ENCODE peak calls at places on chromosomes 5 and 9, in four cellular contexts. X is PC-3, V is keratinocyte, M is fibroblast of lung. L is an unnamed sample.

GRCh38 chr5:1827410-1828397 is 26.5 kb downstream of the NDUFS6 start:
- DNase-seq in X (no peak), V (no peak), M (no peak), L (no peak)

GRCh38 chr5:89493414-89493813 is 610.4 kb upstream of the MEF2C start:
- DNase-seq in X (no peak), V (no peak), M (no peak), L (no peak)

GRCh38 chr9:34988218-34989055 is 1.1 kb upstream of the DNAJB5 start:
- DNase-seq in X (no peak), V (no peak), M (no peak), L (no peak)

GRCh38 chr9:101366038-101366756 is 18.6 kb downstream of the BAAT start:
- DNase-seq in X (no peak), V (no peak), M (peak; percentile 56), L (no peak)

GRCh38 chr9:12723409-12724028 is 30.3 kb downstream of the TYRP1 start:
- DNase-seq in X (peak; percentile 50), V (no peak), M (no peak), L (peak; percentile 30)

GRCh38 chr9:81737871-81738507 is 48.6 kb upstream of the TLE1 start:
- DNase-seq in X (peak; percentile 89), V (peak; percentile 4), M (peak; percentile 92), L (peak; percentile 78)

GRCh38 chr9:118331622-118332045 is 627.4 kb downstream of the TLR4 start:
- DNase-seq in X (peak; percentile 53), V (no peak), M (peak; percentile 94), L (peak; percentile 89)

GRCh38 chr9:116594552-116594951 is 92.6 kb upstream of the TRIM32 start:
- DNase-seq in X (peak; percentile 59), V (no peak), M (peak; percentile 84), L (peak; percentile 72)

GRCh38 chr5:160514866-160515265 is 93.2 kb downstream of the PTTG1 start:
- DNase-seq in X (no peak), V (no peak), M (no peak), L (no peak)

GRCh38 chr9:87683751-87684626 is 41.9 kb upstream of the CTSL start:
- DNase-seq in X (no peak), V (no peak), M (no peak), L (no peak)

GRCh38 chr5:132310141-132310834 is 16.1 kb downstream of the SLC22A4 start:
- DNase-seq in X (no peak), V (no peak), M (no peak), L (no peak)

GRCh38 chr5:81766611-81767010 is 15.7 kb upstream of the SSBP2 start:
- DNase-seq in X (no peak), V (no peak), M (no peak), L (no peak)

GRCh38 chr9:69412741-69413150 is 87.7 kb downstream of the ENTREP1 start:
- DNase-seq in X (peak; percentile 43), V (no peak), M (peak; percentile 53), L (peak; percentile 32)

GRCh38 chr9:137435381-137435891 is 5.7 kb downstream of the ENTPD8 start:
- DNase-seq in X (no peak), V (no peak), M (no peak), L (no peak)

GRCh38 chr9:115328228-115328627 is 210.3 kb upstream of the TNC start:
- DNase-seq in X (no peak), V (no peak), M (peak; percentile 94), L (no peak)

GRCh38 chr9:33517373-33517772 is 6.7 kb upstream of the ANKRD18B start:
- DNase-seq in X (peak; percentile 57), V (no peak), M (peak; percentile 42), L (peak; percentile 51)

GRCh38 chr5:181243521-181244307 is at the start of gene RACK1:
- DNase-seq in X (peak; percentile 78), V (no peak), M (peak; percentile 86), L (peak; percentile 86)

GRCh38 chr5:176740702-176741565 is 69.4 kb upstream of the UNC5A start:
- DNase-seq in X (no peak), V (no peak), M (no peak), L (no peak)

GRCh38 chr5:148125641-148126040 is 42.7 kb upstream of the SPINK14 start:
- DNase-seq in X (peak; percentile 60), V (no peak), M (peak; percentile 11), L (peak; percentile 12)

GRCh38 chr9:90839183-90839582 is 37.6 kb downstream of the SYK start:
- DNase-seq in X (no peak), V (no peak), M (no peak), L (no peak)

GRCh38 chr5:160021818-160022446 is 13.0 kb downstream of the TTC1 start:
- DNase-seq in X (peak; percentile 81), V (peak; percentile 30), M (peak; percentile 47), L (peak; percentile 53)

GRCh38 chr5:131821221-131821620 is 24.4 kb upstream of the FNIP1 start:
- DNase-seq in X (no peak), V (no peak), M (peak; percentile 69), L (no peak)

GRCh38 chr5:137206030-137206715 is 293.0 kb downstream of the SPOCK1 start:
- DNase-seq in X (no peak), V (no peak), M (peak; percentile 88), L (peak; percentile 27)

GRCh38 chr5:139660916-139661814 is 13.0 kb downstream of the CXXC5 start:
- DNase-seq in X (peak; percentile 81), V (peak; percentile 83), M (peak; percentile 98), L (peak; percentile 92)

GRCh38 chr9:126504977-126505455 is 108.7 kb upstream of the LMX1B start:
- DNase-seq in X (no peak), V (no peak), M (no peak), L (no peak)

GRCh38 chr9:121399883-121400607 is 30.0 kb upstream of the STOM start:
- DNase-seq in X (peak; percentile 79), V (peak; percentile 56), M (peak; percentile 79), L (peak; percentile 69)

GRCh38 chr5:166486348-166486747 is 1805.1 kb upstream of the WWC1 start:
- DNase-seq in X (no peak), V (no peak), M (no peak), L (no peak)

GRCh38 chr5:60223342-60223741 is 329.8 kb upstream of the PDE4D start:
- DNase-seq in X (peak; percentile 59), V (no peak), M (peak; percentile 46), L (peak; percentile 76)

GRCh38 chr5:148844433-148845279 is 18.2 kb downstream of the ADRB2 start:
- DNase-seq in X (no peak), V (no peak), M (peak; percentile 19), L (no peak)

GRCh38 chr9:99360026-99360425 is 137.9 kb downstream of the SEC61B start:
- DNase-seq in X (no peak), V (no peak), M (no peak), L (no peak)

GRCh38 chr5:128763324-128763723 is 202.0 kb upstream of the SLC27A6 start:
- DNase-seq in X (no peak), V (no peak), M (no peak), L (no peak)

GRCh38 chr5:128770907-128771306 is 194.4 kb upstream of the SLC27A6 start:
- DNase-seq in X (no peak), V (no peak), M (no peak), L (no peak)

GRCh38 chr5:128764910-128765309 is 200.4 kb upstream of the SLC27A6 start:
- DNase-seq in X (no peak), V (no peak), M (no peak), L (no peak)

DNA sequence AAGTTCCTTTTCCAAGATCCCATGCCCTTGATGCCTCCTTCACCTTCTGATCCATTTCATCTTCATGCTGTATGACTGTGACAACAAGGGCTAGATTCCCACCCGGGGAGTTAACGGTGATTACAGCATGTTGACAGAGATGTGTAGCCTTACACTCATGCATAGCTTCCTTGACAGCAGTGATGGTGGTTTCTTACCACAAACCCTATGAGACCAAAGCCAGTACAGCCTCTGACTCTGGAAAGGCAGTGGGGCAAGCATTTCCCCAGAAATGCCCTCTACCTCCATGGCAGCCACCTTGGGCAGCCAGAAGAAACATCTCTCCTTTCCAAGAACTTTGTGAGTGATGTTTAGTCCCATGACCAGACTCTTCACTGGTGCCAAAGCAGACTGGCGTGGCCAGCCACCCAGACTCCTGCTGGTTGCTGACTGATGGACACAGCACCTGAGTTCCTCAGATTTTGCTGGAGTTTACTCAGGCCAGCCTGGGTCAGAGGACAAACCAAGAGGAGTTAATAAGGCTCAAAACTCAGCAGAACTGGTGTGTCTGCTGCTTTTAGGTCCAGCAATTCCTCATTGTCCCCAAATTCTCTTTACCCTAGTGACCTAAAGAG is 199.7 kb upstream of the SLC27A6 start:
- DNase-seq in X (no peak), V (no peak), M (no peak), L (no peak)
- H3K4me1 ChIP-seq in X (no peaks in the 10 kb centered on the region), V (no peaks in the 10 kb centered on the region), M (no peaks in the 10 kb centered on the region), L (no peaks in the 10 kb centered on the region)

GRCh38 chr5:41004931-41005330 is 66.2 kb downstream of the MROH2B start:
- DNase-seq in X (no peak), V (no peak), M (no peak), L (no peak)
- H3K4me2 ChIP-seq in X (no peak overlapping the region), V (no peak overlapping the region), M (no peak overlapping the region), L (no peak overlapping the region)

DNA sequence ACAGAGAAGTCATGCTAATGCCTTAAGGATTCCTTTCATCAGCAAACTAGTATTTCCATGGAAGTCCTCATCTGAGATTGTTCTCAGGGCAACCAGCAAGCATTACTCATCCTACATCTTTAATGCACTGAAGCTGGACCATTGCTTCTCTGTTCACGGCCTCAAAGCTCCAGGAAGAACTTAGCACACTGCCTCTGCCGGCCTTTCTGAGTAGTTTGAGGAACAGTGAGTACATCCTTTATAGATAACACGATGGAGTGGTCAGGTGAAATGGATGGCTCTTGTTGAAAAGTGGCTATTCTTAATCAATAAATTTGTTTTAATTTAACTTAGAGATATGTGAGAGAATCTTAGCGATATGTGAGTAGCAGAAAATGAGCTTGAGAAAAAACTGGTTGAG is 35.8 kb downstream of the MEGF10 start:
- DNase-seq in X (peak; percentile 34), V (no peak), M (no peak), L (no peak)
- H3K4me1 ChIP-seq in X (no peaks in the 10 kb centered on the region), V (no peaks in the 10 kb centered on the region), M (no peaks in the 10 kb centered on the region), L (no peaks in the 10 kb centered on the region)

GRCh38 chr9:2489838-2490314 is 131.7 kb upstream of the VLDLR start:
- DNase-seq in X (no peak), V (no peak), M (peak; percentile 74), L (no peak)
- H3K4me2 ChIP-seq in X (no peak overlapping the region), V (no peak overlapping the region), M (no peak overlapping the region), L (no peak overlapping the region)

GRCh38 chr5:151040211-151040747 is 19.9 kb downstream of the GPX3 start:
- DNase-seq in X (peak; percentile 90), V (peak; percentile 38), M (peak; percentile 21), L (peak; percentile 82)
- H3K4me1 ChIP-seq in X (peaks cover 42% of the 10 kb centered on the region), V (peaks cover 36% of the 10 kb centered on the region), M (peaks cover 26% of the 10 kb centered on the region), L (peaks cover 44% of the 10 kb centered on the region)

GRCh38 chr5:95866431-95867063 is 44.0 kb upstream of the GLRX start:
- DNase-seq in X (no peak), V (no peak), M (peak; percentile 40), L (peak; percentile 65)

GRCh38 chr5:95862636-95863382 is 40.3 kb upstream of the GLRX start:
- DNase-seq in X (peak; percentile 60), V (no peak), M (no peak), L (no peak)

GRCh38 chr5:95864944-95865504 is 42.5 kb upstream of the GLRX start:
- DNase-seq in X (peak; percentile 40), V (no peak), M (no peak), L (no peak)

GRCh38 chr5:95863383-95863757 is 40.8 kb upstream of the GLRX start:
- DNase-seq in X (no peak), V (no peak), M (no peak), L (no peak)

GRCh38 chr5:95864456-95864855 is 41.9 kb upstream of the GLRX start:
- DNase-seq in X (no peak), V (no peak), M (no peak), L (no peak)
- H3K4me2 ChIP-seq in X (no peak overlapping the region), V (no peak overlapping the region), M (no peak overlapping the region), L (no peak overlapping the region)

L was measured in mammary epithelial cell.